ENCODE peak calls at places on chromosomes 5 and 9, in four cellular contexts. I is K562, D is SK-N-SH, B is WTC11. E is an unnamed sample.
A peak's percentile ranks its signal among the peaks of the same experiment; 100 is the strongest.

GRCh38 chr5:120207139-120207538 is 257.0 kb upstream of the PRR16 start:
- DNase-seq in I (no peak), D (no peak), B (no peak), E (no peak)

GRCh38 chr9:122396622-122397148 is 25.9 kb downstream of the PTGS1 start:
- DNase-seq in I (no peak), D (no peak), B (no peak), E (no peak)

GRCh38 chr9:5909999-5910398 is 19.3 kb downstream of the MLANA start:
- DNase-seq in I (no peak), D (no peak), B (no peak), E (no peak)

GRCh38 chr9:27536168-27536567 is 6.6 kb upstream of the MOB3B start:
- DNase-seq in I (no peak), D (no peak), B (no peak), E (no peak)

GRCh38 chr5:852431-853401 is 1.9 kb upstream of the ZDHHC11 start:
- DNase-seq in I (no peak), D (no peak), B (no peak), E (no peak)

GRCh38 chr9:4558599-4558998 is 68.3 kb downstream of the SLC1A1 start:
- DNase-seq in I (no peak), D (no peak), B (no peak), E (no peak)

GRCh38 chr9:131500939-131501541 is 1.7 kb upstream of the POMT1 start:
- DNase-seq in I (no peak), D (no peak), B (no peak), E (no peak)

GRCh38 chr5:35920890-35921289 is 17.5 kb downstream of the CAPSL start:
- DNase-seq in I (no peak), D (peak; percentile 33), B (peak; percentile 58), E (no peak)

GRCh38 chr5:11602298-11602697 is 301.9 kb downstream of the CTNND2 start:
- DNase-seq in I (no peak), D (peak; percentile 5), B (no peak), E (peak; percentile 68)

GRCh38 chr5:180291234-180291940 is 496 bp downstream of the MAPK9 start:
- DNase-seq in I (peak; percentile 64), D (no peak), B (peak; percentile 39), E (no peak)

GRCh38 chr9:73154760-73155159 is 3.1 kb downstream of the ANXA1 start:
- DNase-seq in I (no peak), D (no peak), B (no peak), E (no peak)

GRCh38 chr9:27473135-27473534 is 51.0 kb upstream of the IFNK start:
- DNase-seq in I (peak; percentile 33), D (peak; percentile 16), B (no peak), E (no peak)

GRCh38 chr9:96048954-96049831 is 173.7 kb downstream of the ERCC6L2 start:
- DNase-seq in I (no peak), D (no peak), B (no peak), E (no peak)

GRCh38 chr5:172789687-172790495 is 18.9 kb upstream of the DUSP1 start:
- DNase-seq in I (no peak), D (no peak), B (no peak), E (no peak)

GRCh38 chr9:121634329-121634784 is 17.1 kb upstream of the DAB2IP start:
- DNase-seq in I (no peak), D (no peak), B (no peak), E (peak; percentile 51)

GRCh38 chr9:134723491-134723890 is 81.9 kb downstream of the COL5A1 start:
- DNase-seq in I (no peak), D (no peak), B (no peak), E (no peak)

GRCh38 chr9:136295537-136296433 is 8.1 kb downstream of the CCDC187 start:
- DNase-seq in I (no peak), D (no peak), B (no peak), E (peak; percentile 37)

GRCh38 chr9:90044710-90045151 is 439.9 kb downstream of the GADD45G start:
- DNase-seq in I (no peak), D (no peak), B (no peak), E (peak; percentile 5)

GRCh38 chr5:134555223-134555790 is 29.8 kb downstream of the JADE2 start:
- DNase-seq in I (no peak), D (no peak), B (no peak), E (no peak)

GRCh38 chr5:133440467-133441115 is 171.8 kb downstream of the FSTL4 start:
- DNase-seq in I (no peak), D (no peak), B (no peak), E (no peak)

GRCh38 chr5:26942481-26942880 is 95.9 kb downstream of the CDH9 start:
- DNase-seq in I (no peak), D (no peak), B (no peak), E (no peak)

GRCh38 chr5:72234265-72234700 is 85.8 kb downstream of the MRPS27 start:
- DNase-seq in I (peak; percentile 79), D (no peak), B (no peak), E (no peak)

GRCh38 chr9:108225371-108225905 is 630.3 kb downstream of the ACTL7B start:
- DNase-seq in I (no peak), D (no peak), B (no peak), E (no peak)

GRCh38 chr5:150598821-150599273 is 41.6 kb upstream of the SYNPO start:
- DNase-seq in I (no peak), D (no peak), B (no peak), E (no peak)

GRCh38 chr5:61783481-61783880 is 451.4 kb downstream of the ZSWIM6 start:
- DNase-seq in I (no peak), D (no peak), B (no peak), E (no peak)

GRCh38 chr5:76944638-76945037 is 8.2 kb upstream of the CRHBP start:
- DNase-seq in I (no peak), D (no peak), B (no peak), E (no peak)

GRCh38 chr5:5371005-5371404 is 51.5 kb upstream of the ICE1 start:
- DNase-seq in I (no peak), D (no peak), B (no peak), E (no peak)

GRCh38 chr9:76560481-76560891 is 101.5 kb downstream of the GCNT1 start:
- DNase-seq in I (no peak), D (no peak), B (no peak), E (no peak)

GRCh38 chr5:55313870-55314617 is 6.3 kb downstream of the MTREX start:
- DNase-seq in I (no peak), D (no peak), B (no peak), E (no peak)

GRCh38 chr9:103168254-103168653 is 173.1 kb downstream of the CYLC2 start:
- DNase-seq in I (no peak), D (no peak), B (no peak), E (no peak)

GRCh38 chr5:160287378-160288051 is 24.8 kb downstream of the CCNJL start:
- DNase-seq in I (no peak), D (peak; percentile 85), B (peak; percentile 86), E (peak; percentile 62)

GRCh38 chr5:143063175-143063970 is 293.2 kb downstream of the ARHGAP26 start:
- DNase-seq in I (no peak), D (no peak), B (no peak), E (no peak)

GRCh38 chr9:806285-807156 is 35.0 kb upstream of the DMRT1 start:
- DNase-seq in I (peak; percentile 9), D (peak; percentile 33), B (no peak), E (peak; percentile 35)

GRCh38 chr9:127047971-127048370 is 74.5 kb downstream of the ANGPTL2 start:
- DNase-seq in I (no peak), D (no peak), B (no peak), E (no peak)

GRCh38 chr9:127049581-127049980 is 72.9 kb downstream of the ANGPTL2 start:
- DNase-seq in I (no peak), D (no peak), B (no peak), E (no peak)

GRCh38 chr9:127050152-127050551 is 72.3 kb downstream of the ANGPTL2 start:
- DNase-seq in I (no peak), D (no peak), B (no peak), E (no peak)

GRCh38 chr9:127050581-127050980 is 71.9 kb downstream of the ANGPTL2 start:
- DNase-seq in I (no peak), D (no peak), B (no peak), E (no peak)

DNA sequence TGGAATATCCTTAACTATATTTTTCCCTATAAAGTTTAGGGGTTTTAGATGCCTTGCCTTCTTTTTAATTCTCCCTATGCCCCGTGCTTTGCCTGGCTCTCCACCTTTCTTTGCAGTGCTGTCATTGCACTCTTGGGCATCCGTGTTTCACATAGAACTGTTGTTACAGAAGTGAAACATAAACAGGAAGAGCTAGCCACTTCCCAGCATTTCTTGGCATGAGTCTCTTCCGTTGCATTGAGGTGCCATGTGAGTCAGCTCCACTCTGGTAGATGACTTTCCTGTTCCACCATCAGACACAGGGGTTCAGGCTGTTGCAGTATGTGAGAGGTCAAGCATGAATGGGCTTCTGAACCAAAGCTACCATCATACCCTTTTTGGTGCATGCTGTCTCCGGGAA is 73.4 kb downstream of the ANGPTL2 start:
- DNase-seq in I (no peak), D (no peak), B (no peak), E (no peak)
- TF ChIP-seq MAX in I (no peak), D (peak; percentile 74), B (no peak), E (no peak)

GRCh38 chr5:115460476-115460875 is 84.1 kb downstream of the FEM1C start:
- DNase-seq in I (no peak), D (no peak), B (no peak), E (no peak)
- TF ChIP-seq FOXJ3 in I (no peak), D (no peak), B (no peak), E (no peak)

GRCh38 chr9:15416880-15417279 is 5.8 kb upstream of the SNAPC3 start:
- DNase-seq in I (peak; percentile 30), D (peak; percentile 58), B (peak; percentile 56), E (peak; percentile 56)
- TF ChIP-seq MAX in I (no peak), D (no peak), B (no peak), E (no peak)

DNA sequence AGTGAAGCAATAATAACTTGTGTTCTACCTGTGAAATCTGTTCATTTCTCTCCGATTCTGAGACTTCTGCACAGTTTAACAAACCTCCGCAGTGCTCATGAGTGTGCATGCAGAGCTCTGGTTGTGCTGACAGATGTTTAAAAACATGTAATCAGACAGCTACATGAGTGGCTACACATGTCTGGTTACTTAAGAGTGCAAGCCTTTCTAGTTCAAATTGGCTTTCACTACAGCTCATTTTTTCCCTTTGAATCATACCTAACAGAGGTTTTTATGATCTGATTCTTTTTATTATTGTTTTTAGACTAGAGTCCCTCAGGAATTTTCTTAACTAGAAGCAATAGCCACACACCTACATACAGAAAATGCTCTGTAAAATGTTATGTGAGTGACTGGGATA is 310.2 kb downstream of the ARRDC3 start:
- DNase-seq in I (no peak), D (no peak), B (no peak), E (no peak)
- TF ChIP-seq FOXJ3 in I (no peak), D (no peak), B (no peak), E (no peak)

DNA sequence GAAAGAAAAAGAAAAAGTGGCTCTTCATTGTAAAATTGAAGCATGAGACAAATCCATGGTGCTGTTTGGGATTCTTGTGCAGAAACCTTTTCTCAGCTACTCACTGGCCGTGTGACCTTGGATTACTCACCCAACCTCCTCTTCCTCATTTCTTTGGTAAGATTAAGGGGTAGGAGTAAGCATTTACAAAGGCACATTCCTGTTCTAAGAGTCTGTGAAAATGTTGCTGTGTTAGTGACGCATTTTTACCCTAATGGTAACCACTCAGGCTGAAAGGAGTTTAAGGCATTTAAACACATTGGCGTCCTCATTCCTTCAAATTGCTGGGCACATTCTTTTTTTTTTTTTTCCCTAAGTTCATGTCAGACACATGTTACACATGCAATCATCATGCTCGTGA is 4.3 kb downstream of the RAI14 start:
- DNase-seq in I (no peak), D (no peak), B (no peak), E (no peak)
- TF ChIP-seq MAX in I (no peak), D (no peak), B (no peak), E (no peak)

GRCh38 chr5:95375591-95375990 is 15.6 kb upstream of the FAM81B start:
- DNase-seq in I (no peak), D (no peak), B (no peak), E (no peak)
- TF ChIP-seq FOXJ3 in I (no peak), D (no peak), B (no peak), E (no peak)

E was measured in HepG2.